ENCODE peak calls at places on chromosome 3, in six cellular contexts. J is body of pancreas; P is aorta; E is MM.1S; W is CD8-positive, alpha-beta T cell; L is left lung. G is an unnamed sample. For H3K4me1, the result is how much of the 10 kb centered on the place peaks cover.

GRCh38 chr3:4290272-4290893 is 12.8 kb upstream of the SETMAR start:
- DNase-seq in J (peak), P (no peak), E (peak), W (no peak), L (no peak), G (no peak)

GRCh38 chr3:28612232-28612631 is 263.6 kb upstream of the AZI2 start:
- DNase-seq in J (no peak), P (no peak), E (no peak), W (no peak), L (no peak), G (no peak)

GRCh38 chr3:31178467-31178866 is 284.0 kb upstream of the GADL1 start:
- DNase-seq in J (no peak), P (no peak), E (no peak), W (no peak), L (no peak), G (no peak)

GRCh38 chr3:110198717-110199587 is 861.6 kb upstream of the DPPA4 start:
- DNase-seq in J (peak), P (peak), E (no peak), W (no peak), L (peak), G (no peak)

GRCh38 chr3:57130426-57131209 is 34.5 kb downstream of the IL17RD start:
- DNase-seq in J (no peak), P (no peak), E (no peak), W (no peak), L (no peak), G (no peak)

GRCh38 chr3:124034016-124034808 is 42.3 kb upstream of the ROPN1 start:
- DNase-seq in J (peak), P (peak), E (no peak), W (no peak), L (no peak), G (no peak)

GRCh38 chr3:30350901-30351300 is 255.5 kb upstream of the TGFBR2 start:
- DNase-seq in J (no peak), P (no peak), E (no peak), W (no peak), L (no peak), G (no peak)

GRCh38 chr3:43733459-43734384 is 43.0 kb downstream of the ABHD5 start:
- DNase-seq in J (peak), P (peak), E (no peak), W (no peak), L (peak), G (no peak)

GRCh38 chr3:46354478-46354877 is 567 bp downstream of the CCR2 start:
- DNase-seq in J (no peak), P (no peak), E (no peak), W (no peak), L (no peak), G (no peak)

GRCh38 chr3:195204360-195205166 is 66.4 kb downstream of the XXYLT1 start:
- DNase-seq in J (no peak), P (no peak), E (no peak), W (no peak), L (no peak), G (no peak)

GRCh38 chr3:170487091-170487490 is 68.4 kb downstream of the CLDN11 start:
- DNase-seq in J (no peak), P (no peak), E (no peak), W (no peak), L (no peak), G (no peak)

GRCh38 chr3:45644467-45645201 is 44.6 kb upstream of the SACM1L start:
- DNase-seq in J (no peak), P (no peak), E (no peak), W (no peak), L (no peak), G (no peak)

GRCh38 chr3:174536319-174536718 is 322.8 kb upstream of the NAALADL2 start:
- DNase-seq in J (no peak), P (no peak), E (no peak), W (no peak), L (no peak), G (no peak)

GRCh38 chr3:194121881-194122280 is 14.1 kb upstream of the HES1 start:
- DNase-seq in J (no peak), P (no peak), E (no peak), W (no peak), L (no peak), G (no peak)

GRCh38 chr3:142943349-142943748 is 20.1 kb downstream of the PAQR9 start:
- DNase-seq in J (no peak), P (no peak), E (no peak), W (no peak), L (no peak), G (no peak)

GRCh38 chr3:61926913-61927312 is 365.5 kb downstream of the PTPRG start:
- DNase-seq in J (no peak), P (no peak), E (no peak), W (no peak), L (no peak), G (no peak)

GRCh38 chr3:37814547-37814946 is 47.1 kb upstream of the CTDSPL start:
- DNase-seq in J (no peak), P (no peak), E (peak), W (no peak), L (no peak), G (no peak)

GRCh38 chr3:60079076-60079475 is 1029.3 kb upstream of the CFAP20DC start:
- DNase-seq in J (no peak), P (no peak), E (no peak), W (no peak), L (no peak), G (no peak)

GRCh38 chr3:155640098-155640497 is 104.8 kb downstream of the PLCH1 start:
- DNase-seq in J (no peak), P (no peak), E (no peak), W (no peak), L (no peak), G (no peak)

GRCh38 chr3:71930056-71930991 is 145.4 kb upstream of the PROK2 start:
- DNase-seq in J (no peak), P (no peak), E (no peak), W (no peak), L (no peak), G (no peak)

GRCh38 chr3:48088056-48088748 is 72.0 kb upstream of the MAP4 start:
- DNase-seq in J (peak), P (no peak), E (no peak), W (peak), L (no peak), G (peak)

GRCh38 chr3:149613988-149614387 is 43.8 kb downstream of the WWTR1 start:
- DNase-seq in J (no peak), P (no peak), E (no peak), W (no peak), L (no peak), G (no peak)

GRCh38 chr3:22231061-22231460 is 480.1 kb upstream of the ZNF385D start:
- DNase-seq in J (no peak), P (no peak), E (no peak), W (no peak), L (no peak), G (no peak)

GRCh38 chr3:55322649-55323048 is 164.5 kb downstream of the WNT5A start:
- DNase-seq in J (no peak), P (no peak), E (no peak), W (no peak), L (no peak), G (no peak)

GRCh38 chr3:142888099-142888483 is 792 bp downstream of the PCOLCE2 start:
- DNase-seq in J (no peak), P (no peak), E (no peak), W (no peak), L (no peak), G (no peak)

GRCh38 chr3:33392703-33393125 is 47.5 kb downstream of the UBP1 start:
- DNase-seq in J (no peak), P (no peak), E (no peak), W (no peak), L (no peak), G (no peak)

GRCh38 chr3:51538459-51539290 is at the start of gene RAD54L2:
- DNase-seq in J (peak), P (peak), E (peak), W (peak), L (peak), G (peak)

GRCh38 chr3:44428910-44429309 is 48.6 kb downstream of the ZNF445 start:
- DNase-seq in J (no peak), P (peak), E (no peak), W (no peak), L (no peak), G (no peak)

GRCh38 chr3:11826628-11827265 is 19.9 kb downstream of the TAMM41 start:
- DNase-seq in J (no peak), P (no peak), E (no peak), W (no peak), L (no peak), G (no peak)

GRCh38 chr3:186515115-186515514 is 29.1 kb downstream of the CRYGS start:
- DNase-seq in J (no peak), P (no peak), E (no peak), W (peak), L (no peak), G (no peak)

GRCh38 chr3:126287536-126288181 is 69.5 kb downstream of the KLF15 start:
- DNase-seq in J (peak), P (peak), E (peak), W (no peak), L (peak), G (peak)

GRCh38 chr3:154786724-154787123 is 293.4 kb upstream of the MME start:
- DNase-seq in J (no peak), P (no peak), E (no peak), W (no peak), L (no peak), G (no peak)

GRCh38 chr3:29486087-29486486 is 205.2 kb downstream of the RBMS3 start:
- DNase-seq in J (no peak), P (no peak), E (no peak), W (no peak), L (no peak), G (no peak)

GRCh38 chr3:42610978-42611377 is 10.5 kb downstream of the NKTR start:
- DNase-seq in J (no peak), P (no peak), E (no peak), W (no peak), L (no peak), G (no peak)
- H3K4me1 ChIP-seq in J (under half), P (under half), E (under half), W (under half), L (under half), G (half or more)

DNA sequence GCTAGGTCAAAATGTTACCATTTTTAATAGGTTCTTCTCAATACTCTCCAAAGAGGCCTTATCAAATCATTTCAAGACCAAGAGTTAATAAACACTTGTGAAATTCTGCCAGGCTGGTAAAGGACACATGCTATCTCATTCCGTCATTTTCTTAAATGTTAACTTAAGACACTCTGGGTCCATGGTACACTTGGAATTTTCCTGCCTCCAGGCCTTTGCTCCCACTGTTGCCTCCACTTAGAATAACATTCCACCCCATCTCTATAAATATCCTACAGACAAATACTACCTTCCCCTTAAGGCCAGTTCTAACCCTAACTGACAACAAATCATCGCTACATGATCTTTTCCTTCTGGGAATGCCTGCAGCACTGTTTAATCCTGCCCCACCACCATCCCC is 24.1 kb downstream of the MAGI1 start:
- DNase-seq in J (no peak), P (no peak), E (no peak), W (no peak), L (no peak), G (no peak)
- H3K4me1 ChIP-seq in J (half or more), P (under half), E (under half), W (under half), L (under half), G (under half)

GRCh38 chr3:112390783-112391641 is 58.1 kb downstream of the CD200 start:
- DNase-seq in J (no peak), P (no peak), E (no peak), W (no peak), L (no peak), G (no peak)

GRCh38 chr3:112389961-112390360 is 57.0 kb downstream of the CD200 start:
- DNase-seq in J (no peak), P (no peak), E (no peak), W (no peak), L (no peak), G (no peak)

GRCh38 chr3:112391648-112392047 is 58.7 kb downstream of the CD200 start:
- DNase-seq in J (no peak), P (no peak), E (no peak), W (no peak), L (no peak), G (no peak)

GRCh38 chr3:112392393-112393359 is 59.7 kb downstream of the CD200 start:
- DNase-seq in J (no peak), P (no peak), E (no peak), W (no peak), L (no peak), G (no peak)

GRCh38 chr3:112388972-112389371 is 56.0 kb downstream of the CD200 start:
- DNase-seq in J (no peak), P (no peak), E (no peak), W (no peak), L (no peak), G (no peak)
- H3K4me1 ChIP-seq in J (under half), P (under half), E (under half), W (under half), L (under half), G (under half)

GRCh38 chr3:182979719-182980191 is 583 bp downstream of the DCUN1D1 start:
- DNase-seq in J (peak), P (no peak), E (peak), W (no peak), L (peak), G (no peak)
- H3K4me1 ChIP-seq in J (under half), P (under half), E (under half), W (under half), L (under half), G (under half)

DNA sequence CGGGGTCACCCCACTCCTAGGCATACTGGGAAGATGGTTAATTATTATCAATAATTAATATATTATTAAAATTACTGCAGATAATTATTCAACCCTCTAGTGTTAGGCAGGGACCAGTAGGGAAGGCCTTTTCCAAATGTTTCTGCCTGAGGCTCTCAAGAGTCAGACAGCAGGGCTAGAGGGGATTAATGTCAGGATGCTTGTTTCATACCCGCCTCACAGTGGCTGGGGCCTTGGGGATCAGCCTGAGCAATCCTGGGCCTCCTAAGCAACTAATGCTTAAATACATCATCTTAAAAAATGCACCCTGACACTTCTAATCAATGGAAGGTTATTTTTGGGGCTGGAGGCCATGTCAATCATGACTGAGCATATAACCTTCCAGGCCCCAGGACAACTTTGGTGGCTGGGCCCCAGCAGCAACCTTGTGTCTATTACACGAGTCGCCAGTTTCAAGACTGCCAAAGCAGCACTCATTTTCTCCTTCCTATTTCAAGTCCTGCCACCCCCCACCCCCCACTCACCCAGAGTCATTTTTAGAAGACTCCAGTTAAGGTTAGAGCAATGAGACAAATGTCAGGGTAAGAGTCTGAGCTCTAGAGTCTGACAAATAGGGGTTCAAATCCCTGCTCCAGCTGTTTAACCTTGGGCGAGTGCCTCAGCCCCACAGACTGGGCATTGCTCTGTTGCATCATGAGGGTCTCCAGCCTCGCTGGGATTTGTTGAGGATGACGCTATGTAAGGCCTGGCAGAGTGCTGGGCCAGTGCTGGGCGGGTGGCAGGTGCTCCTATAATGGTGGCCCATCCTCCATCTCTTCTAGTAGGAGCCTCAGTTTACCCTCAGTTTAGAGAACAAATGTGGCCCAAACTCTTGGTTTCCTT is 6.1 kb downstream of the AMOTL2 start:
- DNase-seq in J (peak), P (peak), E (no peak), W (no peak), L (no peak), G (peak)
- H3K4me1 ChIP-seq in J (half or more), P (under half), E (under half), W (under half), L (half or more), G (half or more)

DNA sequence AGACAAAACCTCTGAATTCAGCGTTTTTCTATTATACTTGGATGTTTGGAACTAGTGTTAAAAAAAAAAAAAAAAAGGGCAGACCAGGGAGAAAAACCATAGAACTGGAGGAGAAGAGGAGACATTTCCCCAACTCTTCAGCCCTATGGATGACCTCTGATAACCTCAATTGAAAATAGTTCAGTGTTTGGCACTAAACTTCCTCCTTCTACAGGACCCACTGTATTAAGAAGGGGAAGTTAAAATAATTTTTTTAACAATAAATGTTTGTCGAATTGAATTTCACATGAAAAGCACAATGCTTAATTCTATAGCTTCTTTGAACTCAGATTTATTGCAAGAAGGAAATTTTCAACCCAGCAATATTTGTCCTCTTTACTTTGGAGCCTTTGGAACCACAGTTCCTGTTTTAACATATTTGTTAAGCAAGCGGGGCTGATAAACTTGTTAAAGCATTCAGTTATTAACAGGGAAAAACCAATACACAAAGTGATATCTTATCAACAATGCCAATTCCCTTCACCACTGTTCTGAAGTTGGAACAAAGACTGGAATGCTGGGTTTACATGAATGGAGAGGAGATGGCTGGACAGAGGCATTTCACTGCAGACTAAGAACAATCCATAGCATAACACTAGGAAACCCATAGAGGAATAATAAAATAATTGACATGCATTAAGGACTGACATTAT is 3.1 kb upstream of the A4GNT start:
- DNase-seq in J (no peak), P (no peak), E (no peak), W (no peak), L (no peak), G (no peak)
- H3K4me1 ChIP-seq in J (under half), P (under half), E (under half), W (under half), L (under half), G (under half)

GRCh38 chr3:171949559-171949958 is 89.8 kb upstream of the FNDC3B start:
- DNase-seq in J (no peak), P (no peak), E (no peak), W (no peak), L (no peak), G (no peak)
- H3K4me1 ChIP-seq in J (under half), P (under half), E (under half), W (under half), L (under half), G (under half)

G was measured in gastrocnemius medialis.